ENCODE peak calls at places on chromosome 21, in four cellular contexts. One of them, this sample, is unnamed.

GRCh38 chr21:27954806-27955205 is 987.9 kb upstream of the ADAMTS5 start:
- DNase-seq in SK-N-SH: no peak
- DNase-seq in GM23248: peak; percentile 0
- DNase-seq in GM23338: peak; percentile 1
- DNase-seq in this sample: peak; percentile 8

GRCh38 chr21:43211085-43212071 is 42.6 kb downstream of the CRYAA start:
- DNase-seq in GM23248: peak; percentile 20
- DNase-seq in GM23338: peak; percentile 63
- DNase-seq in SK-N-SH: peak; percentile 67
- DNase-seq in this sample: peak; percentile 71

GRCh38 chr21:45906859-45907258 is 74.7 kb upstream of the COL6A1 start:
- DNase-seq in GM23248: no peak
- DNase-seq in SK-N-SH: no peak
- DNase-seq in GM23338: no peak
- DNase-seq in this sample: no peak

GRCh38 chr21:15688016-15688415 is 41.8 kb upstream of the USP25 start:
- DNase-seq in GM23338: no peak
- DNase-seq in GM23248: peak; percentile 46
- DNase-seq in SK-N-SH: no peak
- DNase-seq in this sample: no peak

GRCh38 chr21:46667191-46667734 is 31.8 kb downstream of the PRMT2 start:
- DNase-seq in GM23248: peak; percentile 43
- DNase-seq in GM23338: peak; percentile 70
- DNase-seq in SK-N-SH: peak; percentile 78
- DNase-seq in this sample: no peak

GRCh38 chr21:34673006-34673405 is 4.2 kb downstream of the CLIC6 start:
- DNase-seq in GM23338: no peak
- DNase-seq in GM23248: no peak
- DNase-seq in SK-N-SH: no peak
- DNase-seq in this sample: no peak

GRCh38 chr21:29382029-29382654 is 83.4 kb downstream of the BACH1 start:
- DNase-seq in SK-N-SH: no peak
- DNase-seq in GM23248: peak; percentile 46
- DNase-seq in GM23338: no peak
- DNase-seq in this sample: peak; percentile 51

GRCh38 chr21:44299085-44299457 is 782 bp upstream of the PFKL start:
- DNase-seq in SK-N-SH: no peak
- DNase-seq in GM23248: peak; percentile 12
- DNase-seq in GM23338: no peak
- DNase-seq in this sample: no peak

DNA sequence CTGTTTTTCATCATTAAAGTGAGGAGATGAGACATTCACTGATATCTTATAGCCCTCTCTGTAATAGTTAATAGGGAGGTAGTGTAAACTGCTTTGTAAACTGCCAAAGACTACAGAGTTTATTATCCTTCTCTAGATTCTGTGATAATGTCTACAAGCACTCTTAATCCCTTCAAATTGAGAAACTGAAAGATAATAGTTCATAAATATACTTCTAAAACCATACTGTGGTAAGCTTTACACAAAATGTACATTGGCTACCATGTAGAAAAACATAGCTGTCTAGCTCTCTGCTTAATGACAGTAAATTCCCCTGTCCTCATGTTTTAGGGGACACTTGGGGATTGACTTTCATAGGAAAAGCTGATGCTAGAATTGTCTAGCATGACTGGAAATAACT is 39.6 kb downstream of the CXADR start:
- DNase-seq in SK-N-SH: no peak
- DNase-seq in GM23338: no peak
- DNase-seq in GM23248: no peak
- DNase-seq in this sample: no peak
- H3K4me1 ChIP-seq in SK-N-SH: no peaks in the 10 kb centered on the region
- H3K4me1 ChIP-seq in GM23338: no peaks in the 10 kb centered on the region
- H3K4me1 ChIP-seq in GM23248: no peaks in the 10 kb centered on the region
- H3K4me1 ChIP-seq in this sample: peaks cover 5% of the 10 kb centered on the region

GRCh38 chr21:36602735-36603134 is 96.2 kb upstream of the SIM2 start:
- DNase-seq in GM23248: no peak
- DNase-seq in SK-N-SH: no peak
- DNase-seq in GM23338: no peak
- DNase-seq in this sample: no peak
- H3K4me2 ChIP-seq in GM23248: no peak overlapping the region
- H3K4me2 ChIP-seq in SK-N-SH: no peak overlapping the region
- H3K4me2 ChIP-seq in GM23338: no peak overlapping the region
- H3K4me2 ChIP-seq in this sample: no peak overlapping the region

GRCh38 chr21:14259669-14260458 is 43.9 kb downstream of the RBM11 start:
- DNase-seq in GM23338: peak; percentile 73
- DNase-seq in GM23248: peak; percentile 61
- DNase-seq in SK-N-SH: peak; percentile 44
- DNase-seq in this sample: peak; percentile 73
- TF ChIP-seq EZH2phosphoT487 in GM23338: no peak
- TF ChIP-seq EZH2phosphoT487 in GM23248: no peak
- TF ChIP-seq EZH2phosphoT487 in SK-N-SH: no peak
- TF ChIP-seq EZH2phosphoT487 in this sample: no peak

GRCh38 chr21:33238146-33238545 is 8.4 kb downstream of the IFNAR2 start:
- DNase-seq in GM23338: no peak
- DNase-seq in SK-N-SH: no peak
- DNase-seq in GM23248: no peak
- DNase-seq in this sample: no peak
- H3K4me1 ChIP-seq in GM23338: peaks cover under 1% of the 10 kb centered on the region
- H3K4me1 ChIP-seq in SK-N-SH: peaks cover 5% of the 10 kb centered on the region
- H3K4me1 ChIP-seq in GM23248: peaks cover 5% of the 10 kb centered on the region
- H3K4me1 ChIP-seq in this sample: no peaks in the 10 kb centered on the region